ENCODE peak calls at places on chromosome 17, in five cellular contexts. One of them, this sample, is unnamed.

GRCh38 chr17:30513346-30513745 is 36.1 kb downstream of the GOSR1 start:
- DNase-seq in kidney epithelial cell: no peak
- DNase-seq in NCI-H69: no peak
- DNase-seq in T-helper 17 cell: no peak
- DNase-seq in EL: no peak
- DNase-seq in this sample: no peak

GRCh38 chr17:72901098-72901497 is 191.4 kb downstream of the SLC39A11 start:
- DNase-seq in kidney epithelial cell: no peak
- DNase-seq in NCI-H69: no peak
- DNase-seq in T-helper 17 cell: no peak
- DNase-seq in EL: no peak
- DNase-seq in this sample: no peak

GRCh38 chr17:27563532-27563931 is 67.5 kb upstream of the LGALS9 start:
- DNase-seq in kidney epithelial cell: no peak
- DNase-seq in NCI-H69: no peak
- DNase-seq in T-helper 17 cell: no peak
- DNase-seq in EL: no peak
- DNase-seq in this sample: no peak

GRCh38 chr17:46770818-46771600 is 47.5 kb downstream of the WNT3 start:
- DNase-seq in kidney epithelial cell: no peak
- DNase-seq in NCI-H69: peak
- DNase-seq in T-helper 17 cell: no peak
- DNase-seq in EL: peak
- DNase-seq in this sample: peak

GRCh38 chr17:7914771-7915610 is 1.1 kb downstream of the RNF227 start:
- DNase-seq in kidney epithelial cell: no peak
- DNase-seq in NCI-H69: peak
- DNase-seq in T-helper 17 cell: no peak
- DNase-seq in EL: no peak
- DNase-seq in this sample: no peak

GRCh38 chr17:81563861-81564586 is 11.9 kb upstream of the FAAP100 start:
- DNase-seq in kidney epithelial cell: no peak
- DNase-seq in NCI-H69: no peak
- DNase-seq in T-helper 17 cell: no peak
- DNase-seq in EL: peak
- DNase-seq in this sample: no peak

GRCh38 chr17:72922223-72922622 is 170.3 kb downstream of the SLC39A11 start:
- DNase-seq in kidney epithelial cell: peak
- DNase-seq in NCI-H69: peak
- DNase-seq in T-helper 17 cell: no peak
- DNase-seq in EL: no peak
- DNase-seq in this sample: no peak

GRCh38 chr17:7858487-7858832 is 657 bp downstream of the CYB5D1 start:
- DNase-seq in kidney epithelial cell: no peak
- DNase-seq in NCI-H69: peak
- DNase-seq in T-helper 17 cell: peak
- DNase-seq in EL: peak
- DNase-seq in this sample: no peak

GRCh38 chr17:76867578-76868175 is 527 bp upstream of the MGAT5B start:
- DNase-seq in kidney epithelial cell: peak
- DNase-seq in NCI-H69: peak
- DNase-seq in T-helper 17 cell: no peak
- DNase-seq in EL: peak
- DNase-seq in this sample: no peak

GRCh38 chr17:732788-733720 is 658 bp downstream of the TLCD3A start:
- DNase-seq in kidney epithelial cell: no peak
- DNase-seq in NCI-H69: peak
- DNase-seq in T-helper 17 cell: no peak
- DNase-seq in EL: peak
- DNase-seq in this sample: no peak

GRCh38 chr17:5115673-5116651 is at the start of gene USP6:
- DNase-seq in kidney epithelial cell: no peak
- DNase-seq in NCI-H69: no peak
- DNase-seq in T-helper 17 cell: no peak
- DNase-seq in EL: no peak
- DNase-seq in this sample: no peak

GRCh38 chr17:60151355-60151754 is 1.6 kb downstream of the CA4 start:
- DNase-seq in kidney epithelial cell: no peak
- DNase-seq in NCI-H69: peak
- DNase-seq in T-helper 17 cell: no peak
- DNase-seq in EL: no peak
- DNase-seq in this sample: no peak